ENCODE peak calls at places on chromosomes 5 and 9, in four cellular contexts. One of them, this sample, is unnamed.

GRCh38 chr5:142433526-142434321 is 108.9 kb upstream of the SPRY4 start:
- ATAC-seq in lower lobe of right lung: no peak
- ATAC-seq in esophagus mucosa: no peak
- ATAC-seq in foreskin keratinocyte: no peak
- ATAC-seq in this sample: no peak

GRCh38 chr9:1869843-1870242 is 145.3 kb upstream of the SMARCA2 start:
- ATAC-seq in foreskin keratinocyte: peak; percentile 66
- ATAC-seq in esophagus mucosa: peak; percentile 36
- ATAC-seq in lower lobe of right lung: no peak
- ATAC-seq in this sample: no peak

GRCh38 chr9:95494416-95495371 is 22.1 kb downstream of the PTCH1 start:
- ATAC-seq in esophagus mucosa: peak; percentile 96
- ATAC-seq in lower lobe of right lung: peak; percentile 77
- ATAC-seq in foreskin keratinocyte: peak; percentile 41
- ATAC-seq in this sample: peak; percentile 37

GRCh38 chr5:134435525-134435924 is 23.8 kb upstream of the CDKN2AIPNL start:
- ATAC-seq in lower lobe of right lung: no peak
- ATAC-seq in foreskin keratinocyte: peak; percentile 83
- ATAC-seq in esophagus mucosa: peak; percentile 82
- ATAC-seq in this sample: no peak

GRCh38 chr5:134503937-134504437 is 21.5 kb upstream of the JADE2 start:
- ATAC-seq in foreskin keratinocyte: peak; percentile 15
- ATAC-seq in lower lobe of right lung: no peak
- ATAC-seq in esophagus mucosa: no peak
- ATAC-seq in this sample: no peak

GRCh38 chr9:75715360-75715759 is 175.1 kb upstream of the PCSK5 start:
- ATAC-seq in lower lobe of right lung: no peak
- ATAC-seq in esophagus mucosa: no peak
- ATAC-seq in foreskin keratinocyte: no peak
- ATAC-seq in this sample: peak; percentile 63

GRCh38 chr5:68342693-68343092 is 127.1 kb downstream of the PIK3R1 start:
- ATAC-seq in foreskin keratinocyte: no peak
- ATAC-seq in esophagus mucosa: no peak
- ATAC-seq in lower lobe of right lung: no peak
- ATAC-seq in this sample: no peak

GRCh38 chr5:35859101-35859661 is 2.5 kb downstream of the IL7R start:
- ATAC-seq in foreskin keratinocyte: no peak
- ATAC-seq in esophagus mucosa: no peak
- ATAC-seq in lower lobe of right lung: no peak
- ATAC-seq in this sample: no peak

GRCh38 chr9:130328349-130328801 is 62.8 kb downstream of the HMCN2 start:
- ATAC-seq in foreskin keratinocyte: no peak
- ATAC-seq in esophagus mucosa: no peak
- ATAC-seq in lower lobe of right lung: peak; percentile 33
- ATAC-seq in this sample: peak; percentile 76

GRCh38 chr9:70589571-70590263 is 175.3 kb upstream of the KLF9 start:
- ATAC-seq in foreskin keratinocyte: peak; percentile 45
- ATAC-seq in lower lobe of right lung: peak; percentile 81
- ATAC-seq in esophagus mucosa: no peak
- ATAC-seq in this sample: peak; percentile 88

GRCh38 chr9:127651697-127652610 is 39.9 kb downstream of the STXBP1 start:
- ATAC-seq in foreskin keratinocyte: no peak
- ATAC-seq in lower lobe of right lung: peak; percentile 77
- ATAC-seq in esophagus mucosa: no peak
- ATAC-seq in this sample: no peak

GRCh38 chr9:132099741-132100407 is 20.2 kb upstream of the MED27 start:
- ATAC-seq in foreskin keratinocyte: no peak
- ATAC-seq in esophagus mucosa: no peak
- ATAC-seq in lower lobe of right lung: no peak
- ATAC-seq in this sample: no peak

This sample was measured in gastroesophageal sphincter.